ENCODE peak calls at places on chromosomes 11 and 22, in four cellular contexts. V is foreskin fibroblast, M is NCI-H510A, D is T-helper 1 cell. C is an unnamed sample.
A peak's percentile ranks its signal among the peaks of the same experiment; 100 is the strongest.

GRCh38 chr22:50150161-50151129 is 20.1 kb upstream of the PANX2 start:
- DNase-seq in V (no peak), M (no peak), D (no peak), C (no peak)

GRCh38 chr11:76237914-76238313 is 31.6 kb upstream of the WNT11 start:
- DNase-seq in V (peak; percentile 21), M (no peak), D (no peak), C (peak; percentile 15)

GRCh38 chr11:102986815-102987214 is 31.3 kb upstream of the MMP13 start:
- DNase-seq in V (peak; percentile 82), M (no peak), D (no peak), C (peak; percentile 78)

GRCh38 chr11:1026641-1027482 is 9.7 kb downstream of the MUC6 start:
- DNase-seq in V (no peak), M (no peak), D (no peak), C (no peak)

GRCh38 chr11:115151010-115151409 is 353.2 kb downstream of the CADM1 start:
- DNase-seq in V (no peak), M (no peak), D (no peak), C (no peak)

GRCh38 chr11:8006349-8006977 is 19.3 kb downstream of the EIF3F start:
- DNase-seq in V (peak; percentile 85), M (peak; percentile 1), D (no peak), C (peak; percentile 53)

GRCh38 chr11:24759742-24760141 is 262.9 kb downstream of the LUZP2 start:
- DNase-seq in V (no peak), M (no peak), D (no peak), C (no peak)

GRCh38 chr11:12287374-12288211 is 89.8 kb upstream of the PARVA start:
- DNase-seq in V (peak; percentile 96), M (peak; percentile 7), D (no peak), C (peak; percentile 99)

GRCh38 chr22:22342697-22343602 is 98.4 kb downstream of the VPREB1 start:
- DNase-seq in V (peak; percentile 29), M (peak; percentile 64), D (no peak), C (peak; percentile 1)

GRCh38 chr11:126480410-126481302 is 125.2 kb downstream of the ST3GAL4 start:
- DNase-seq in V (peak; percentile 93), M (peak; percentile 71), D (peak; percentile 34), C (peak; percentile 82)

GRCh38 chr11:12170984-12171383 is 60.6 kb downstream of the MICAL2 start:
- DNase-seq in V (peak; percentile 76), M (no peak), D (no peak), C (peak; percentile 86)

GRCh38 chr22:17140022-17140421 is 18.9 kb upstream of the TMEM121B start:
- DNase-seq in V (no peak), M (no peak), D (no peak), C (no peak)

GRCh38 chr22:38699784-38700183 is 959 bp downstream of the JOSD1 start:
- DNase-seq in V (peak; percentile 62), M (no peak), D (no peak), C (peak; percentile 36)

C was measured in fibroblast of lung.